ENCODE peak calls at places on chromosome 15, in four cellular contexts. V is GM03348, C is AG10803, W is ecto neural progenitor cell. Z is an unnamed sample.

GRCh38 chr15:52019394-52020252 is 604 bp downstream of the MAPK6 start:
- DNase-seq in C (peak), V (peak), W (peak), Z (peak)

GRCh38 chr15:67303490-67304363 is 49.1 kb downstream of the IQCH start:
- DNase-seq in W (no peak), C (peak), V (peak), Z (no peak)

GRCh38 chr15:88525418-88525817 is 21.1 kb downstream of the DET1 start:
- DNase-seq in V (no peak), W (no peak), C (no peak), Z (no peak)

GRCh38 chr15:47244361-47244760 is 472.9 kb upstream of the SEMA6D start:
- DNase-seq in C (no peak), W (no peak), V (no peak), Z (no peak)

GRCh38 chr15:33679065-33679464 is 289.2 kb upstream of the CHRM5 start:
- DNase-seq in W (no peak), C (no peak), V (no peak), Z (no peak)

GRCh38 chr15:68555348-68556037 is 23.3 kb upstream of the CORO2B start:
- DNase-seq in V (no peak), C (no peak), W (no peak), Z (no peak)

GRCh38 chr15:93253656-93254055 is 164.6 kb upstream of the RGMA start:
- DNase-seq in V (no peak), C (no peak), W (no peak), Z (no peak)

GRCh38 chr15:48862705-48863104 is 15.2 kb upstream of the EID1 start:
- DNase-seq in C (no peak), W (no peak), V (no peak), Z (no peak)

GRCh38 chr15:66862111-66862815 is 160.2 kb downstream of the SMAD6 start:
- DNase-seq in W (peak), C (peak), V (peak), Z (no peak)

GRCh38 chr15:74130089-74130848 is at the start of gene ISLR2:
- DNase-seq in W (peak), C (peak), V (no peak), Z (no peak)

GRCh38 chr15:70353606-70354259 is 256.0 kb upstream of the TLE3 start:
- DNase-seq in C (no peak), W (peak), V (peak), Z (no peak)

GRCh38 chr15:85840079-85840801 is 45.5 kb upstream of the KLHL25 start:
- DNase-seq in W (peak), V (peak), C (peak), Z (peak)

GRCh38 chr15:58264068-58264971 is 126.1 kb downstream of the AQP9 start:
- DNase-seq in V (no peak), W (no peak), C (no peak), Z (no peak)

Z was measured in gastrocnemius medialis.